ENCODE peak calls at places on chromosomes 12 and 14, in nine cellular contexts. E is heart left ventricle; G is IMR-90; D is CD4-positive, alpha-beta T cell; C is chondrocyte; W is upper lobe of right lung; Y is progenitor cell of endocrine pancreas; Z is cardiac fibroblast; J is GM23338. N is an unnamed sample.

GRCh38 chr14:61065671-61066070 is 84.6 kb downstream of the SLC38A6 start:
- DNase-seq in E (no peak), G (no peak), D (no peak), C (no peak), W (no peak), Y (no peak), Z (no peak), J (no peak), N (no peak)

GRCh38 chr14:25757364-25757763 is 707.4 kb upstream of the STXBP6 start:
- DNase-seq in E (no peak), G (no peak), D (no peak), C (no peak), W (no peak), Y (no peak), Z (no peak), J (peak; percentile 18), N (no peak)

GRCh38 chr12:66059670-66060069 is 70.9 kb downstream of the LLPH start:
- DNase-seq in E (no peak), G (no peak), D (no peak), C (no peak), W (no peak), Y (no peak), Z (no peak), J (no peak), N (no peak)

GRCh38 chr12:95130096-95130495 is 56.7 kb upstream of the NR2C1 start:
- DNase-seq in E (no peak), G (peak; percentile 59), D (no peak), C (no peak), W (no peak), Y (no peak), Z (peak; percentile 12), J (no peak), N (no peak)

GRCh38 chr14:62706217-62706616 is 339.0 kb downstream of the KCNH5 start:
- DNase-seq in E (no peak), G (peak; percentile 24), D (no peak), C (no peak), W (no peak), Y (no peak), Z (no peak), J (no peak), N (no peak)

GRCh38 chr14:21087294-21088091 is 11.0 kb downstream of the ZNF219 start:
- DNase-seq in E (no peak), G (peak; percentile 98), D (peak; percentile 53), C (no peak), W (no peak), Y (no peak), Z (peak; percentile 95), J (peak; percentile 97), N (no peak)

GRCh38 chr12:106142591-106143261 is 4.0 kb upstream of the NUAK1 start:
- DNase-seq in E (no peak), G (no peak), D (no peak), C (no peak), W (no peak), Y (no peak), Z (no peak), J (no peak), N (no peak)

GRCh38 chr12:88062464-88062863 is 33.3 kb upstream of the C12orf50 start:
- DNase-seq in E (no peak), G (no peak), D (no peak), C (no peak), W (no peak), Y (no peak), Z (no peak), J (no peak), N (no peak)

GRCh38 chr12:5493018-5493417 is 61.1 kb downstream of the NTF3 start:
- DNase-seq in E (no peak), G (no peak), D (no peak), C (no peak), W (no peak), Y (no peak), Z (no peak), J (peak; percentile 40), N (no peak)
- TF ChIP-seq CTCF in E (no peak), G (peak; percentile 29), D (no peak), C (peak; percentile 20), W (no peak), Y (no peak), Z (no peak), J (peak; percentile 39), N (no peak)

GRCh38 chr14:23361320-23361719 is 3.7 kb downstream of the EFS start:
- DNase-seq in E (no peak), G (peak; percentile 79), D (no peak), C (no peak), W (no peak), Y (no peak), Z (peak; percentile 36), J (no peak), N (no peak)

GRCh38 chr14:23361763-23362162 is 3.2 kb downstream of the EFS start:
- DNase-seq in E (no peak), G (no peak), D (no peak), C (no peak), W (no peak), Y (no peak), Z (no peak), J (no peak), N (no peak)

GRCh38 chr14:23359167-23359626 is 5.8 kb downstream of the EFS start:
- DNase-seq in E (no peak), G (no peak), D (no peak), C (no peak), W (no peak), Y (no peak), Z (no peak), J (no peak), N (no peak)

GRCh38 chr14:23359722-23360447 is 5.1 kb downstream of the EFS start:
- DNase-seq in E (no peak), G (no peak), D (no peak), C (no peak), W (no peak), Y (no peak), Z (no peak), J (no peak), N (no peak)

GRCh38 chr14:23360496-23360895 is 4.5 kb downstream of the EFS start:
- DNase-seq in E (no peak), G (no peak), D (no peak), C (no peak), W (no peak), Y (no peak), Z (no peak), J (peak; percentile 74), N (no peak)
- TF ChIP-seq CTCF in E (peak; percentile 17), G (peak; percentile 9), D (no peak), C (peak; percentile 31), W (no peak), Y (peak; percentile 9), Z (no peak), J (peak; percentile 78), N (no peak)

DNA sequence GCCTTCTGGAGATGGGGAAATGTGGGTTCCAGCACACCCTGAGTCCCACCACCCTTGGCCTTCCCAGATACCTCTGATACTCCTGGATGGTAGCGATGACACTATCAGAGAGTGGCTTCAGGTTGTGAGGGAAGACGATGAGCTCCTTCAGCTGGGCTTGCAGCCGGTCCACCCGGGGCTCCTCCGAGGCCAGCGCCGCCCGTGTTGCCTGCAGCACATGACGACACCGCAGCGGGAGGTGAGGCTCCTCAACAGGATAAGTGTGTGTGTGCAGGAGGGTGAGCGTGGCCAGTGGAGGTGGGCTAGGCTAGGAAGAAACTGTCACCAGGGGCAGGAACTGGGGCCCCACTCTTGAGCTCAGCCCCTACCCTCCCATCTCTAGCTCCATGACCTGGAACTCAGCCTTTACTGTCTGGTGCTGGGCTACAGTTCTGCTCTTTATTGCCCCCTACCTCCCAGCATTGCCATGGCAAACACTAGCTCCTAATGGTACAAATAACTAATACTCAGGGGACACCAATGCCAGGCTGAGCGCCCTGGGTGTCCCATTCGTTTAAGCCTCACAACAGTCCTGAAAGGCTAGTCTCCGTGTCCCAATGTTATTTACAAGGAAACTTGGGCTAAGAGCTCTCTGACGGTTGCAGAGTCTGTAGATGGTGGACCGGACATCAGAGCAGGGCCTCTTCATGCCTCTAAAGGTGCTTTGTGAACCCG is 64.1 kb downstream of the SYNE3 start:
- DNase-seq in E (peak; percentile 7), G (no peak), D (no peak), C (no peak), W (no peak), Y (no peak), Z (peak; percentile 20), J (peak; percentile 65), N (no peak)
- TF ChIP-seq CTCF in E (peak; percentile 38), G (peak; percentile 49), D (no peak), C (peak; percentile 68), W (peak; percentile 32), Y (peak; percentile 47), Z (peak; percentile 49), J (peak; percentile 68), N (peak; percentile 25)

GRCh38 chr14:68936476-68936875 is 42.6 kb downstream of the ACTN1 start:
- DNase-seq in E (no peak), G (no peak), D (no peak), C (no peak), W (no peak), Y (no peak), Z (peak; percentile 43), J (no peak), N (no peak)

GRCh38 chr14:68938515-68939423 is 40.3 kb downstream of the ACTN1 start:
- DNase-seq in E (no peak), G (peak; percentile 48), D (no peak), C (peak; percentile 59), W (no peak), Y (no peak), Z (peak; percentile 53), J (no peak), N (no peak)

GRCh38 chr14:68939424-68939892 is 39.6 kb downstream of the ACTN1 start:
- DNase-seq in E (no peak), G (no peak), D (no peak), C (no peak), W (no peak), Y (no peak), Z (no peak), J (no peak), N (no peak)

GRCh38 chr14:68936980-68937379 is 42.1 kb downstream of the ACTN1 start:
- DNase-seq in E (no peak), G (no peak), D (no peak), C (no peak), W (no peak), Y (no peak), Z (no peak), J (no peak), N (no peak)

DNA sequence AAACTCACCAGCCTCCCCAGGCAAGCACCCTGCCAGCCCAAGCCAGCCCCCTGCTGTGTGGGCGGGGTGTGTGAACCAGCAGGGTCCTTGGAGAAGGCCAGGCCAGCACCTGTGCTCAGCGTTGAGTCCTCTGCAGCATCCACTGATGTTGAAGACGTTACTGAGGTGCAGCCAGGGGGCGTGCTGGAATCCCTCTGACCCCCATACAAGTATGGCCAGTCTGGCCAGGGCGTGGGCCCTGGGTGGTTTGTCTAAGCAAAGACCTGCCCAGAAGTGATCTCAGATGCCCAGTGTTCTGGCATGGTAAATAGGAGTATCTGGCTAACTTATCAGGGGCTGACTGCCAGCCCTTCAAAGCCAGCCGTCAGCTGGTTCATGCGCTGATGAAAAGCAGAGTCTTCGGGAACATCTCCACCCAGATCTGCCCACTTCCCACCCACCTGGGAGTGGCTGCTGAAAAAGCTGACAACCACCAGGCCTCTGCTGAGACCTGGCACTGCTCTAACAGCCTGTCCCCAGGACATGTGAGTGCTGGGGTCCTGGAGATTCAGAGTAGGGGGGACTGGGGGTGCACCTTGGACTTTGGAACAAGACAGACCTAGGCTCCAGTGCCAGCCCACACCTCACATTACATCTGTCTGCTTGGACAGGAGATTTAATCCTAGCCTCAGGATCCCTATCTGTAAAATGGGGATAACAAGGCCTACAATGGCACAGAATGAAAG is 41.1 kb downstream of the ACTN1 start:
- DNase-seq in E (peak; percentile 65), G (no peak), D (no peak), C (peak; percentile 82), W (no peak), Y (no peak), Z (peak; percentile 62), J (peak; percentile 63), N (no peak)
- TF ChIP-seq CTCF in E (peak; percentile 56), G (peak; percentile 8), D (no peak), C (peak; percentile 65), W (peak; percentile 20), Y (peak; percentile 45), Z (peak; percentile 36), J (peak; percentile 80), N (no peak)

GRCh38 chr12:52587563-52587962 is 13.7 kb downstream of the KRT72 start:
- DNase-seq in E (no peak), G (no peak), D (no peak), C (peak; percentile 68), W (peak; percentile 62), Y (no peak), Z (no peak), J (peak; percentile 56), N (no peak)
- TF ChIP-seq CTCF in E (no peak), G (no peak), D (no peak), C (no peak), W (no peak), Y (no peak), Z (no peak), J (peak; percentile 58), N (no peak)